ENCODE peak calls at places on chromosome 7, in five cellular contexts. P, O, I, S and W are unnamed samples.

GRCh38 chr7:54091322-54091721 is 450.9 kb upstream of the VSTM2A start:
- DNase-seq in P (no peak), O (no peak), I (no peak), S (no peak), W (no peak)

GRCh38 chr7:91228927-91229326 is 35.3 kb upstream of the FZD1 start:
- DNase-seq in P (no peak), O (no peak), I (no peak), S (no peak), W (no peak)

GRCh38 chr7:117025891-117026290 is 72.6 kb downstream of the ST7 start:
- DNase-seq in P (no peak), O (no peak), I (no peak), S (no peak), W (no peak)

GRCh38 chr7:83347836-83348482 is 185.3 kb upstream of the PCLO start:
- DNase-seq in P (no peak), O (no peak), I (no peak), S (peak), W (no peak)

GRCh38 chr7:123505221-123505620 is 29.2 kb downstream of the IQUB start:
- DNase-seq in P (no peak), O (no peak), I (no peak), S (no peak), W (no peak)

GRCh38 chr7:128115821-128116723 is 84.8 kb upstream of the LRRC4 start:
- DNase-seq in P (peak), O (no peak), I (no peak), S (no peak), W (no peak)

GRCh38 chr7:148862481-148862880 is 21.6 kb downstream of the EZH2 start:
- DNase-seq in P (no peak), O (no peak), I (no peak), S (no peak), W (no peak)

GRCh38 chr7:4172883-4173282 is 509.2 kb upstream of the FOXK1 start:
- DNase-seq in P (no peak), O (no peak), I (no peak), S (no peak), W (no peak)

GRCh38 chr7:29500719-29501118 is 62.9 kb upstream of the PRR15 start:
- DNase-seq in P (no peak), O (no peak), I (no peak), S (no peak), W (no peak)

GRCh38 chr7:79515358-79515757 is 61.9 kb upstream of the MAGI2 start:
- DNase-seq in P (no peak), O (no peak), I (no peak), S (no peak), W (no peak)

GRCh38 chr7:101122933-101123702 is 3.8 kb upstream of the SERPINE1 start:
- DNase-seq in P (no peak), O (no peak), I (no peak), S (no peak), W (no peak)

GRCh38 chr7:134720091-134720935 is 59.1 kb upstream of the CALD1 start:
- DNase-seq in P (no peak), O (no peak), I (no peak), S (no peak), W (no peak)

GRCh38 chr7:129612112-129613015 is 844 bp downstream of the NRF1 start:
- DNase-seq in P (no peak), O (peak), I (peak), S (peak), W (peak)

GRCh38 chr7:129615018-129615417 is 3.5 kb downstream of the NRF1 start:
- DNase-seq in P (no peak), O (no peak), I (no peak), S (peak), W (peak)

GRCh38 chr7:129610709-129611245 is 743 bp upstream of the NRF1 start:
- DNase-seq in P (no peak), O (no peak), I (no peak), S (no peak), W (no peak)

GRCh38 chr7:129611246-129612111 is at the start of gene NRF1:
- DNase-seq in P (peak), O (peak), I (peak), S (peak), W (peak)

DNA sequence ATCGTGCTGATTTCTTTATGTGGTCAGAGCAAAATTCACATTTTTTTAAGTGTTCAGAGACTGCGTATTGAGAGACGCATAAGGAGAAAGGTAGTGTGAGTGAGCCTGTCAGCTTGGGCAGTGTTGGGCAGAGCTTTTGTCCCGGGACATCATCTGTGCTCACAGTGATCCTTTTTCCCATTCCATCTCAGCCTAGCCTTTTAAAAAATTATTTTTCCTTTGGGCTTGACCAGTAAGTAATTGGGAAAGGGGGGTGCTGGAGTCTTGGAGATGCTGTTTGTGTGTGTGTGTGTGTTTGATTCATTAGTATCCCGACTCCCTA is 1.5 kb downstream of the NRF1 start:
- DNase-seq in P (no peak), O (no peak), I (no peak), S (no peak), W (no peak)
- TF ChIP-seq CTCF in P (no peak), O (no peak), I (no peak), S (peak), W (no peak)

GRCh38 chr7:26318921-26319320 is 27.3 kb downstream of the SNX10 start:
- DNase-seq in P (no peak), O (no peak), I (no peak), S (no peak), W (no peak)
- TF ChIP-seq CTCF in P (no peak), O (no peak), I (no peak), S (no peak), W (no peak)

GRCh38 chr7:158647475-158647792 is 57.2 kb downstream of the NCAPG2 start:
- DNase-seq in P (no peak), O (no peak), I (no peak), S (no peak), W (no peak)
- TF ChIP-seq CTCF in P (no peak), O (no peak), I (no peak), S (no peak), W (no peak)

DNA sequence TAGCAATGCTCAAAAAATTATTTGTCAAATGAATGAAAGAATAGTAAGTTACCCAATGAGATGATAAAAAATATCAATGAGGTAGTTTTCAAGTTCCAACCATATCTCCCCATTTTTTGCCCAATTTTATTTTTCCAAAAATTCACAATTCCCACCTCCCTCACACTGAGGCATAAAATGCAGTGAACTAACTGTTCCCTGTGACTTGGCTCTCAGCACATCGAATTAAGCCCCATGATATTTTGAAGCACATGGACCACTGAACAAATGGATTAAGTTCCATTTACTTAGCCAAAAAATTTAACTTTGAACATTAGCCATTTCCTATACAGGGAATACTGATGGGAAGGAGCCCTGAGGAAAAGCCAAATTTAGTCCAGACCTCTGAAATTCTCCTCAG is 166.4 kb upstream of the GRM3 start:
- DNase-seq in P (no peak), O (no peak), I (no peak), S (no peak), W (no peak)
- TF ChIP-seq CTCF in P (no peak), O (no peak), I (no peak), S (no peak), W (no peak)

GRCh38 chr7:11343136-11343535 is 369.5 kb downstream of the PHF14 start:
- DNase-seq in P (no peak), O (no peak), I (no peak), S (no peak), W (no peak)

GRCh38 chr7:11346312-11346711 is 372.6 kb downstream of the PHF14 start:
- DNase-seq in P (no peak), O (no peak), I (no peak), S (no peak), W (no peak)

GRCh38 chr7:11345621-11346020 is 371.9 kb downstream of the PHF14 start:
- DNase-seq in P (no peak), O (no peak), I (no peak), S (no peak), W (no peak)

GRCh38 chr7:11343818-11344413 is 370.2 kb downstream of the PHF14 start:
- DNase-seq in P (no peak), O (no peak), I (no peak), S (peak), W (peak)

GRCh38 chr7:11341285-11341944 is 367.7 kb downstream of the PHF14 start:
- DNase-seq in P (no peak), O (no peak), I (no peak), S (no peak), W (no peak)
- TF ChIP-seq CTCF in P (no peak), O (no peak), I (peak), S (no peak), W (peak)